ENCODE peak calls at places on chromosomes 6 and 20, in four cellular contexts. M, S, C and K are unnamed samples.

GRCh38 chr6:142349215-142349823 is 47.5 kb downstream of the ADGRG6 start:
- DNase-seq in M (no peak), S (no peak), C (peak; percentile 67), K (no peak)

GRCh38 chr20:53842301-53843099 is 227.9 kb downstream of the BCAS1 start:
- DNase-seq in M (no peak), S (no peak), C (no peak), K (no peak)

GRCh38 chr6:25831532-25832306 is at the start of gene SLC17A1:
- DNase-seq in M (no peak), S (no peak), C (peak; percentile 54), K (no peak)

GRCh38 chr20:63224272-63225081 is 8.5 kb upstream of the YTHDF1 start:
- DNase-seq in M (no peak), S (no peak), C (peak; percentile 56), K (peak; percentile 57)

GRCh38 chr6:132084811-132085509 is 133.8 kb upstream of the CCN2 start:
- DNase-seq in M (no peak), S (no peak), C (no peak), K (no peak)

GRCh38 chr6:35152067-35152707 is 11.0 kb upstream of the TCP11 start:
- DNase-seq in M (no peak), S (no peak), C (no peak), K (no peak)

GRCh38 chr6:168883410-168884049 is 370.1 kb downstream of the THBS2 start:
- DNase-seq in M (no peak), S (no peak), C (no peak), K (no peak)

GRCh38 chr6:140909156-140909555 is 1223.6 kb upstream of the GJE1 start:
- DNase-seq in M (no peak), S (no peak), C (no peak), K (no peak)

GRCh38 chr6:36523451-36523850 is 23.8 kb downstream of the STK38 start:
- DNase-seq in M (no peak), S (no peak), C (no peak), K (no peak)

GRCh38 chr6:24394777-24395437 is 7.8 kb upstream of the MRS2 start:
- DNase-seq in M (no peak), S (no peak), C (no peak), K (no peak)

GRCh38 chr6:145044606-145045275 is 690.6 kb downstream of the EPM2A start:
- DNase-seq in M (no peak), S (no peak), C (no peak), K (no peak)

GRCh38 chr20:47346172-47346571 is 10.3 kb downstream of the ZMYND8 start:
- DNase-seq in M (no peak), S (no peak), C (no peak), K (no peak)

GRCh38 chr6:142942805-142943227 is 2.2 kb downstream of the HIVEP2 start:
- DNase-seq in M (no peak), S (no peak), C (peak; percentile 64), K (peak; percentile 20)

GRCh38 chr6:46937623-46938022 is 15.9 kb upstream of the ADGRF5 start:
- DNase-seq in M (no peak), S (no peak), C (no peak), K (no peak)

GRCh38 chr20:32205502-32206382 is 1.8 kb downstream of the PLAGL2 start:
- DNase-seq in M (no peak), S (no peak), C (no peak), K (no peak)

GRCh38 chr6:108684809-108685329 is 124.2 kb downstream of the FOXO3 start:
- DNase-seq in M (no peak), S (no peak), C (no peak), K (peak; percentile 64)

GRCh38 chr20:17749979-17750721 is 50.4 kb downstream of the BANF2 start:
- DNase-seq in M (no peak), S (no peak), C (peak; percentile 52), K (no peak)

GRCh38 chr6:77178821-77179220 is 284.5 kb downstream of the HTR1B start:
- DNase-seq in M (no peak), S (no peak), C (no peak), K (no peak)

GRCh38 chr20:38799248-38799647 is 6.2 kb upstream of the PPP1R16B start:
- DNase-seq in M (no peak), S (no peak), C (no peak), K (no peak)

GRCh38 chr6:110180228-110181008 is at the start of gene CDC40:
- DNase-seq in M (peak; percentile 48), S (no peak), C (peak; percentile 78), K (peak; percentile 63)

GRCh38 chr6:40962241-40962640 is 76.8 kb downstream of the UNC5CL start:
- DNase-seq in M (no peak), S (no peak), C (peak; percentile 52), K (no peak)

GRCh38 chr6:90701146-90701781 is 114.4 kb upstream of the MAP3K7 start:
- DNase-seq in M (peak; percentile 74), S (peak; percentile 15), C (no peak), K (peak; percentile 9)

GRCh38 chr20:37257993-37258392 is 3.6 kb downstream of the GHRH start:
- DNase-seq in M (peak; percentile 48), S (no peak), C (no peak), K (no peak)

GRCh38 chr20:17614176-17614811 is 44.4 kb downstream of the DSTN start:
- DNase-seq in M (no peak), S (no peak), C (no peak), K (no peak)

GRCh38 chr20:63321148-63321831 is 28.3 kb downstream of the COL20A1 start:
- DNase-seq in M (no peak), S (no peak), C (no peak), K (no peak)

DNA sequence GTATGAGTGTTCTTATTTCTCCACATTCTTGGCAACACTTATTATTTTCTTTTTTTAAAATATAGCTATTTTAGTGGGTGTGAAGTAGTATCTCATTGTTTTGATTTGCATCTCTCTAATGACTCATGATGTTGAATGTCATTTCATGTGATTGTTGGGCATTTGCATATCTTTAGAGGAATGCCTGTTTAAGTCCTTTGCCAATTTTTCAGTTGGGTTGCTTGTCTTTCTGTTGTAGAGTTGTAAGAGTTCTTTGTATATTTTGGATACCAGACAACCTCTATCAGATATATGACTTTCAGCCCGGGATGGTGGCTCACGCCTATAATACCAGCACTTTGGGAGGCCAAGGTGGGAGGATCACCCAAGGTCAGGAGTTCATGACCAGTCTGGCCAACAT is 5.1 kb upstream of the POPDC3 start:
- DNase-seq in M (no peak), S (no peak), C (no peak), K (no peak)
- TF ChIP-seq JUN in M (no peak), S (no peak), C (no peak), K (no peak)

GRCh38 chr20:45020236-45020886 is 54.0 kb downstream of the STK4 start:
- DNase-seq in M (no peak), S (no peak), C (peak; percentile 41), K (no peak)

GRCh38 chr20:45019764-45020126 is 53.4 kb downstream of the STK4 start:
- DNase-seq in M (no peak), S (no peak), C (no peak), K (no peak)

GRCh38 chr20:45017281-45017680 is 51.0 kb downstream of the STK4 start:
- DNase-seq in M (no peak), S (no peak), C (no peak), K (no peak)

GRCh38 chr20:45017859-45018258 is 51.5 kb downstream of the STK4 start:
- DNase-seq in M (no peak), S (no peak), C (no peak), K (no peak)

DNA sequence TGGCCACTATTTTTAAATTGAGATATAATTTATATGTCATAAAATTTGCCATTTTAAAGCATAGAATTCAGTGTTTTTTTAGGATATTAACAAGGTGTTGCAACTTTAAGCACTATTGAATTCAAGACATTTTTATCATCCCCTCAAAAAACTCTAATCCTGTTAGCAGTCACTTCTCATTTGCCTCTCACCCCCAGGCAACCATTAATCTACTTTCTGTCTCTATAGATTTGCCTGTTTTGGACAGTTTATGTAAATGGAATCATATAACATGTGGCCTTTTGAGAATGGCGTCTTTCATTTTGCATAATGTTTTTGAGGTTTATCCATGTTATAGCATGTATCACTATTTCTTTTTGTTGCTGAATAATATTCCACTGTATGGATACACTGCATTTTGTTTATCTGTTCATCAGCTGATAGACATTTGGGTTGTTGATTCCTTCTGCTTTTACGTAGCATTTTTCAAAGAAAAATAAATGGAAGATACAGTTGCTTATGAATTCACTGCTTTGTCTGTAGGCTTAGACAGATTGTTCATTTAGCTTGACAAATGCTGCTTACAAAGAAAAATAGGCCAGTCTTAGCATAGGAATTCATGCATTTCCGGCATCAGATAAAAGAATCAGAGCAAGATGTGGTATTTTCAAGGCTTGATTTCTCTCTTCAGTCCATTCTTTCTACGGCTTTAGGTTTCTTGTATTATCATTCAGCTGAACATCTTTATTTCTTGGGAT is 52.9 kb downstream of the STK4 start:
- DNase-seq in M (no peak), S (no peak), C (no peak), K (no peak)
- TF ChIP-seq ATF3 in M (no peak), S (no peak), C (no peak), K (no peak)

GRCh38 chr6:13004610-13005009 is 288.0 kb downstream of the PHACTR1 start:
- DNase-seq in M (no peak), S (no peak), C (no peak), K (no peak)

GRCh38 chr6:13005994-13006393 is 289.4 kb downstream of the PHACTR1 start:
- DNase-seq in M (no peak), S (no peak), C (no peak), K (no peak)

GRCh38 chr6:13006578-13007300 is 290.2 kb downstream of the PHACTR1 start:
- DNase-seq in M (no peak), S (no peak), C (no peak), K (peak; percentile 20)

GRCh38 chr6:13000537-13000936 is 284.0 kb downstream of the PHACTR1 start:
- DNase-seq in M (no peak), S (no peak), C (no peak), K (no peak)

GRCh38 chr6:13001951-13002350 is 285.4 kb downstream of the PHACTR1 start:
- DNase-seq in M (no peak), S (no peak), C (no peak), K (no peak)
- TF ChIP-seq JUN in M (no peak), S (no peak), C (no peak), K (no peak)

DNA sequence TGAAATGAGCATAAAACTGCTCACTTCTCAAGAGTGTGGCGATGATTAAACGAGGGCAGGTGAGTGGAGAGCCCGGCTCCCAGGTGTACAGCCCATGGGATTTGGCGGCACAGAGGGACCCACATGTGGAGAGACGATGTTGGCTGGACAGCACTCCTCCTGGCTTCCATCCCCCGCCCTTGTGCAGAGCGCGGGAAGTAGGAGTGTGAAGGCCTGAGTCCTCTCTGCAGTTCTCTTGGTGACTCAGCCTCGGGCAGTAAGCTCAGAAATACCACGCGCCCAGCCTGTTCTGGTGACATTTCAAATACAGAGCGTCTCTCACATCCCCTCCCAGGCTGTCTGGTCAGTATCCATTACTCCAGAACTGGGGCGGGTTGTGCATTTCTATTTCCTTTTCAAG is 94.2 kb upstream of the SRSF6 start:
- DNase-seq in M (no peak), S (no peak), C (no peak), K (no peak)
- TF ChIP-seq ATF3 in M (no peak), S (no peak), C (no peak), K (no peak)

GRCh38 chr6:134029495-134030455 is 22.6 kb downstream of the SLC2A12 start:
- DNase-seq in M (no peak), S (no peak), C (no peak), K (peak; percentile 64)
- TF ChIP-seq JUN in M (no peak), S (no peak), C (no peak), K (no peak)

GRCh38 chr6:92777146-92777740 is 642.1 kb downstream of the EPHA7 start:
- DNase-seq in M (no peak), S (no peak), C (peak; percentile 12), K (no peak)
- TF ChIP-seq ATF3 in M (no peak), S (no peak), C (no peak), K (no peak)